ENCODE peak calls at places on chromosomes 6 and 20, in four cellular contexts. E is left lung, M is KG1, Z is progenitor cell of endocrine pancreas. D is an unnamed sample.
A peak's percentile ranks its signal among the peaks of the same experiment; 100 is the strongest.

GRCh38 chr6:81933648-81934047 is 181.2 kb upstream of the TENT5A start:
- DNase-seq in Z (no peak), E (no peak), M (no peak), D (no peak)

GRCh38 chr6:116596815-116597214 is 19.5 kb upstream of the RSPH4A start:
- DNase-seq in Z (no peak), M (no peak), E (no peak), D (no peak)

GRCh38 chr6:37866590-37867507 is 47.3 kb downstream of the ZFAND3 start:
- DNase-seq in E (no peak), M (no peak), Z (no peak), D (no peak)

GRCh38 chr6:30735668-30736314 is 6.7 kb downstream of the FLOT1 start:
- DNase-seq in M (no peak), E (no peak), Z (no peak), D (no peak)

GRCh38 chr6:136435096-136435495 is 115.1 kb downstream of the MAP7 start:
- DNase-seq in Z (no peak), E (no peak), M (no peak), D (no peak)

GRCh38 chr6:10695086-10695657 is 400 bp downstream of the PAK1IP1 start:
- DNase-seq in E (no peak), M (no peak), Z (no peak), D (no peak)

GRCh38 chr6:154758125-154758524 is 24.9 kb downstream of the SCAF8 start:
- DNase-seq in M (no peak), Z (no peak), E (no peak), D (no peak)

GRCh38 chr6:106087548-106088325 is 1.6 kb downstream of the PRDM1 start:
- DNase-seq in M (no peak), E (peak; percentile 52), Z (no peak), D (no peak)

GRCh38 chr6:23137596-23137995 is 568.2 kb downstream of the HDGFL1 start:
- DNase-seq in M (no peak), E (no peak), Z (no peak), D (no peak)

GRCh38 chr6:125191916-125192609 is 38.5 kb downstream of the TPD52L1 start:
- DNase-seq in M (no peak), E (peak; percentile 53), Z (no peak), D (peak; percentile 29)

GRCh38 chr20:53408728-53409157 is 184.9 kb downstream of the ZNF217 start:
- DNase-seq in Z (no peak), M (no peak), E (no peak), D (no peak)

GRCh38 chr20:38633577-38634093 is 32.0 kb downstream of the ARHGAP40 start:
- DNase-seq in Z (peak; percentile 53), E (no peak), M (peak; percentile 18), D (peak; percentile 20)

GRCh38 chr20:42308980-42309524 is 690.9 kb upstream of the CHD6 start:
- DNase-seq in M (no peak), Z (no peak), E (no peak), D (no peak)

GRCh38 chr20:52242237-52243230 is 51.0 kb upstream of the ZFP64 start:
- DNase-seq in Z (no peak), M (peak; percentile 31), E (no peak), D (no peak)

GRCh38 chr6:40556023-40556422 is 31.1 kb downstream of the LRFN2 start:
- DNase-seq in Z (no peak), M (no peak), E (no peak), D (no peak)

GRCh38 chr6:102381203-102381602 is 987.7 kb downstream of the GRIK2 start:
- DNase-seq in E (no peak), Z (no peak), M (no peak), D (no peak)

GRCh38 chr6:135830971-135831370 is 20.5 kb upstream of the PDE7B start:
- DNase-seq in Z (no peak), E (no peak), M (no peak), D (no peak)

GRCh38 chr20:13626724-13627123 is 12.0 kb downstream of the TASP1 start:
- DNase-seq in E (no peak), M (no peak), Z (no peak), D (no peak)

GRCh38 chr6:5308066-5308465 is 46.8 kb downstream of the FARS2 start:
- DNase-seq in M (no peak), Z (no peak), E (no peak), D (no peak)

GRCh38 chr20:62472020-62472342 is 3.8 kb downstream of the GATA5 start:
- DNase-seq in M (no peak), E (no peak), Z (no peak), D (no peak)